ENCODE peak calls at places on chromosome 21, in four cellular contexts. R, N, P and K are unnamed samples.

GRCh38 chr21:20272791-20273362 is 725.3 kb upstream of the NCAM2 start:
- DNase-seq in R (no peak), N (no peak), P (no peak), K (no peak)

GRCh38 chr21:35616090-35616489 is 444.2 kb downstream of the SETD4 start:
- DNase-seq in R (no peak), N (no peak), P (no peak), K (peak; percentile 41)

GRCh38 chr21:42384999-42385398 is 10.9 kb downstream of the TMPRSS3 start:
- DNase-seq in R (no peak), N (no peak), P (no peak), K (no peak)

GRCh38 chr21:42148097-42148496 is 70.8 kb upstream of the ABCG1 start:
- DNase-seq in R (peak; percentile 5), N (no peak), P (no peak), K (no peak)

GRCh38 chr21:41895643-41896493 is 16.7 kb upstream of the PRDM15 start:
- DNase-seq in R (peak; percentile 52), N (no peak), P (no peak), K (no peak)

GRCh38 chr21:42238185-42238934 is 19.4 kb downstream of the ABCG1 start:
- DNase-seq in R (no peak), N (no peak), P (peak; percentile 4), K (no peak)

GRCh38 chr21:42313501-42313969 is 1.7 kb downstream of the TFF3 start:
- DNase-seq in R (no peak), N (no peak), P (peak; percentile 60), K (no peak)

GRCh38 chr21:43645414-43645891 is 13.8 kb downstream of the HSF2BP start:
- DNase-seq in R (peak; percentile 73), N (peak; percentile 49), P (no peak), K (peak; percentile 67)

GRCh38 chr21:28937737-28938136 is 54.9 kb downstream of the LTN1 start:
- DNase-seq in R (no peak), N (no peak), P (no peak), K (no peak)

GRCh38 chr21:35268817-35269216 is 219.7 kb upstream of the RUNX1 start:
- DNase-seq in R (no peak), N (no peak), P (no peak), K (no peak)

GRCh38 chr21:34072145-34073031 is 990 bp upstream of the MRPS6 start:
- DNase-seq in R (peak; percentile 79), N (no peak), P (no peak), K (no peak)

GRCh38 chr21:34517491-34518245 is 5.7 kb upstream of the KCNE1 start:
- DNase-seq in R (no peak), N (no peak), P (no peak), K (no peak)

GRCh38 chr21:42844411-42845113 is 34.8 kb downstream of the WDR4 start:
- DNase-seq in R (peak; percentile 82), N (no peak), P (peak; percentile 44), K (no peak)

GRCh38 chr21:43824250-43824882 is 35.0 kb downstream of the RRP1 start:
- DNase-seq in R (peak; percentile 51), N (no peak), P (peak; percentile 44), K (peak; percentile 61)

GRCh38 chr21:37687001-37687400 is 229.3 kb downstream of the KCNJ6 start:
- DNase-seq in R (no peak), N (no peak), P (no peak), K (no peak)

GRCh38 chr21:33825898-33826297 is 89.7 kb downstream of the ATP5PO start:
- DNase-seq in R (no peak), N (no peak), P (no peak), K (peak; percentile 20)

GRCh38 chr21:43758132-43758619 is 17.9 kb downstream of the CSTB start:
- DNase-seq in R (peak; percentile 83), N (no peak), P (no peak), K (no peak)

GRCh38 chr21:26769613-26770188 is 75.5 kb downstream of the ADAMTS1 start:
- DNase-seq in R (no peak), N (peak; percentile 6), P (no peak), K (peak; percentile 63)
- TF ChIP-seq CTCF in R (peak; percentile 31), N (peak; percentile 78), P (peak; percentile 39), K (peak; percentile 89)

GRCh38 chr21:17903029-17903806 is 84.1 kb upstream of the C21orf91 start:
- DNase-seq in R (no peak), N (no peak), P (no peak), K (peak; percentile 32)
- TF ChIP-seq CTCF in R (no peak), N (peak; percentile 45), P (no peak), K (peak; percentile 80)

GRCh38 chr21:32457360-32457840 is 44.9 kb downstream of the EVA1C start:
- DNase-seq in R (no peak), N (no peak), P (peak; percentile 80), K (no peak)
- TF ChIP-seq CTCF in R (no peak), N (no peak), P (peak; percentile 6), K (no peak)

GRCh38 chr21:39531777-39532333 is 80.1 kb downstream of the SH3BGR start:
- DNase-seq in R (no peak), N (no peak), P (no peak), K (peak; percentile 2)
- TF ChIP-seq CTCF in R (no peak), N (no peak), P (no peak), K (no peak)

DNA sequence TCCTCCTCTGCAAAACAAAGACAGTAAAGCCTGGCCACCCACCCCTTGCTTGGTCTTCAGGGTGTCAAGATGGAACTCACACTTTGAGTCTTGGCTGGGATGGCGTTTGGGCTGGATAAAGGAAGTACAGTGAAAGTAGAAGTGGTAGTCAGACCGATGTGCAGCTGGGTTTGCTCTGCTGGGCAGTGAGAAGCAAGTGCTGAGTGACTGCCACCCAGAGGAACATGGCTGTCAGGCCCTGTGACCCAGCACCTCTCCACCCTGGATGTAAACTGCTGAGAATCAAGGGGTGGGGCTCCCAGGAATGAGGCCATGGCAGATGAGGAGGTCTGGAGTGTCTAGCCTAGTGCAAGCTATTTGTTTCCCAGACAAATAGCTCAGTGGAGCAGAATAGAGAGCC is 51.2 kb downstream of the POFUT2 start:
- DNase-seq in R (no peak), N (no peak), P (no peak), K (peak; percentile 10)
- TF ChIP-seq CTCF in R (no peak), N (no peak), P (no peak), K (no peak)

GRCh38 chr21:32484706-32485380 is 72.3 kb downstream of the EVA1C start:
- DNase-seq in R (no peak), N (no peak), P (no peak), K (no peak)

GRCh38 chr21:32480381-32480780 is 67.9 kb downstream of the EVA1C start:
- DNase-seq in R (no peak), N (no peak), P (no peak), K (no peak)

GRCh38 chr21:32483293-32483595 is 70.7 kb downstream of the EVA1C start:
- DNase-seq in R (no peak), N (no peak), P (no peak), K (no peak)

GRCh38 chr21:32482565-32483292 is 70.2 kb downstream of the EVA1C start:
- DNase-seq in R (no peak), N (no peak), P (no peak), K (no peak)

GRCh38 chr21:32481875-32482408 is 69.4 kb downstream of the EVA1C start:
- DNase-seq in R (no peak), N (no peak), P (no peak), K (no peak)
- TF ChIP-seq CTCF in R (no peak), N (no peak), P (no peak), K (no peak)

GRCh38 chr21:30436986-30437385 is 3.1 kb upstream of the KRTAP15-1 start:
- DNase-seq in R (no peak), N (no peak), P (no peak), K (no peak)

GRCh38 chr21:30430170-30430655 is at the start of gene KRTAP13-4:
- DNase-seq in R (no peak), N (no peak), P (no peak), K (no peak)

GRCh38 chr21:30439975-30440374 is at the start of gene KRTAP15-1:
- DNase-seq in R (no peak), N (no peak), P (no peak), K (no peak)

DNA sequence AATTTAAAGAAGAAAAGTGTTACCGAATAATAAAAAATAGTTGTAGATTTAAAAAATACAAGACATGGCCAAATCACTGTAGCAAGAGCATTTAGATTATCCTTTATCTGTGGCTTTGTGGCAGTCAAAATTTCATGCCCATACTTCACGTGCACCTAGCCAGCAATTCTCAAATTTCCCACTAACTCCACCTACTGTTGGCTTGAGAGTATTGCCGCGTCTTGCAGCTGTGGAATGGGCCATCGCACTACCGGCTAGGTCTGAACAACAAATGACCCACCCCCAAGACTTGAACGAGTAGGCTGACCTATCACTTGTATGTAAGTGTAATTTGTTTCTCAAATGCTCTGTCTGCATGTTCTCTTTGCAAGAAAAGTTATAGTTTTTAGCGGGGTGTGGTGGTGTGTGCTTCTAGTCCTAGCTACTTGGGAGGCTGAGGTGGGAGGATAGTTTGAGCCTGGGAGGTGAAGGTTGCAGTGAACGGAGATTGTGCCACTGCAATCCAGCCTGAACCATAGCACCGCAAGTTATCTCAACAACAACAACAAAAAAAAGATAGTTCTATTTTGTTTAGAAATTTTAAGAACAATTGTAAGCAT is 4.1 kb downstream of the KRTAP13-4 start:
- DNase-seq in R (no peak), N (peak; percentile 59), P (no peak), K (no peak)
- TF ChIP-seq CTCF in R (peak; percentile 22), N (peak; percentile 69), P (peak; percentile 41), K (peak; percentile 49)